ENCODE peak calls at places on chromosomes 16 and 17, in nine cellular contexts. I, Z, G, N, X, C, P, A and J are unnamed samples.

GRCh38 chr16:85201566-85201965 is 89.3 kb upstream of the CIBAR2 start:
- DNase-seq in N (no peak), P (no peak), C (no peak), A (no peak), X (no peak), I (no peak), G (no peak), Z (no peak), J (no peak)

GRCh38 chr17:58388302-58389190 is 28.8 kb downstream of the RNF43 start:
- DNase-seq in G (no peak), P (no peak), A (no peak), C (peak; percentile 22), N (no peak), Z (no peak), I (no peak), X (no peak), J (no peak)

GRCh38 chr17:27157898-27158297 is 136.0 kb upstream of the WSB1 start:
- DNase-seq in C (no peak), G (no peak), A (no peak), I (no peak), X (no peak), Z (no peak), P (no peak), N (no peak), J (no peak)

GRCh38 chr17:37131670-37132620 is 183.2 kb downstream of the AATF start:
- DNase-seq in N (no peak), G (no peak), X (no peak), C (no peak), I (no peak), Z (no peak), P (no peak), A (no peak), J (no peak)

GRCh38 chr17:42363767-42364585 is 24.3 kb downstream of the STAT3 start:
- DNase-seq in C (no peak), A (peak; percentile 76), N (no peak), X (no peak), G (peak; percentile 56), Z (no peak), P (no peak), I (no peak), J (no peak)

GRCh38 chr17:56994009-56994792 is 16.3 kb downstream of the SCPEP1 start:
- DNase-seq in P (no peak), C (no peak), Z (no peak), I (no peak), N (no peak), G (no peak), X (peak; percentile 27), A (no peak), J (no peak)

GRCh38 chr17:9206160-9206988 is 185.1 kb downstream of the NTN1 start:
- DNase-seq in X (no peak), P (peak; percentile 29), C (no peak), Z (no peak), G (no peak), A (no peak), I (peak; percentile 59), N (no peak), J (no peak)

GRCh38 chr17:49595980-49596379 is 20.3 kb downstream of the NXPH3 start:
- DNase-seq in N (no peak), C (no peak), G (no peak), Z (no peak), P (no peak), X (no peak), I (no peak), A (no peak), J (no peak)

GRCh38 chr17:17694229-17695081 is 13.2 kb downstream of the RAI1 start:
- DNase-seq in Z (peak; percentile 79), I (peak; percentile 85), N (peak; percentile 76), X (peak; percentile 91), G (peak; percentile 43), P (peak; percentile 74), A (peak; percentile 88), C (peak; percentile 63), J (no peak)

GRCh38 chr16:53282975-53283946 is 151.0 kb upstream of the RBL2 start:
- DNase-seq in I (no peak), X (no peak), N (no peak), A (no peak), C (peak; percentile 33), Z (no peak), G (no peak), P (no peak), J (no peak)

GRCh38 chr17:39612291-39612894 is 4.7 kb upstream of the NEUROD2 start:
- DNase-seq in C (no peak), I (no peak), Z (no peak), X (no peak), G (no peak), P (no peak), N (no peak), A (no peak), J (no peak)

GRCh38 chr17:29870836-29871430 is 59.1 kb downstream of the SSH2 start:
- DNase-seq in N (no peak), Z (no peak), C (no peak), G (no peak), X (no peak), A (no peak), P (no peak), I (no peak), J (peak; percentile 14)

GRCh38 chr16:89094252-89094901 is 725 bp downstream of the ACSF3 start:
- DNase-seq in C (no peak), G (no peak), A (no peak), I (no peak), X (peak; percentile 68), Z (no peak), N (no peak), P (no peak), J (no peak)

GRCh38 chr17:3037259-3037658 is 26.1 kb downstream of the OR1D5 start:
- DNase-seq in Z (no peak), I (no peak), C (no peak), N (no peak), X (no peak), P (no peak), A (no peak), G (no peak), J (no peak)

GRCh38 chr17:45314761-45315549 is 1.9 kb downstream of the MAP3K14 start:
- DNase-seq in A (no peak), Z (no peak), C (peak; percentile 30), I (no peak), X (no peak), G (no peak), N (no peak), P (no peak), J (no peak)

GRCh38 chr17:58332720-58333395 is 4.3 kb upstream of the TSPOAP1 start:
- DNase-seq in X (peak; percentile 48), A (no peak), Z (no peak), N (peak; percentile 14), C (peak; percentile 26), G (no peak), P (no peak), I (no peak), J (no peak)

GRCh38 chr16:50260206-50261159 is 5.9 kb upstream of the ADCY7 start:
- DNase-seq in P (no peak), Z (no peak), C (no peak), A (no peak), N (no peak), X (peak; percentile 24), G (no peak), I (no peak), J (no peak)

GRCh38 chr17:34852614-34853013 is 108.6 kb downstream of the CCT6B start:
- DNase-seq in Z (no peak), X (peak; percentile 79), A (no peak), C (no peak), P (no peak), N (no peak), I (no peak), G (no peak), J (no peak)
- TF ChIP-seq CTCF in Z (no peak), X (peak; percentile 74), A (no peak), C (peak; percentile 20), P (no peak), N (no peak), I (no peak), G (no peak), J (no peak)

DNA sequence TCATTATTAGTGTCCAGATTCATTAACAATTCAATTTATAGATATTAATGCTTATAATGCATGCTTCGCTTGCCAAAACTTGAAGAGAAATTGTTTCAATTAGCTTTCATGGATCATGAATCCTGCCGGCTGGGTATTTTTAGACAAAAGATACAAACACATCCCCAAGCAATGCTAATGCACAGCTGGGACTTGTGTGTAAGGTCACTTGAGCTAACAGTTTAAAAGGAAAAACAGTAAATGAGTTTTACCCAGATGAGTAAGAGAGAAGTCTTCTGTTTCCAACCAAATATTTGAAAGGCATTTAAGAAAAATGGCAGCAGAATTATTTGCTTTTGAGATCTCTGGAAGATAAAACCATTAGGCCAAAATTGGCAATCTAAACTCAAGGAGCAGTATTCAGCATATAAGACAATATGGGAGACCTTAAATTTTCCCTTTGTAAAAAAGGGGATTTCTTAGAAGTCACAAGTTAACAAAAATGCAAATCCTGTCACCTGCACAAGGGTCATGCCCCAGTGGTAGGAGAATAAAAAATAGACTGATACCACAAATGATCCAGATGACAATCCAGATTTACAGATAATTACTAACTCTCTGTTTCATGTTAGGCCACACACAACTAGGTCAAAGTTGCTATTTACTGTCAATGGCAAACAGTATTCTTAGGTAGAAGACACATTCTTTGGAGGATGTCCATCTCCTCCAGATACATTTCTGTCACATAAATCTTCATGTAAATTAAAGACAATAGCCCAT is 418.4 kb upstream of the PMFBP1 start:
- DNase-seq in X (no peak), N (no peak), G (no peak), C (peak; percentile 14), I (no peak), A (no peak), P (no peak), Z (no peak), J (peak; percentile 23)
- H3K4me3 ChIP-seq in X (no peak overlapping the region), N (no peak overlapping the region), G (no peak overlapping the region), C (no peak overlapping the region), I (no peak overlapping the region), A (no peak overlapping the region), P (no peak overlapping the region), Z (no peak overlapping the region), J (no peak overlapping the region)

DNA sequence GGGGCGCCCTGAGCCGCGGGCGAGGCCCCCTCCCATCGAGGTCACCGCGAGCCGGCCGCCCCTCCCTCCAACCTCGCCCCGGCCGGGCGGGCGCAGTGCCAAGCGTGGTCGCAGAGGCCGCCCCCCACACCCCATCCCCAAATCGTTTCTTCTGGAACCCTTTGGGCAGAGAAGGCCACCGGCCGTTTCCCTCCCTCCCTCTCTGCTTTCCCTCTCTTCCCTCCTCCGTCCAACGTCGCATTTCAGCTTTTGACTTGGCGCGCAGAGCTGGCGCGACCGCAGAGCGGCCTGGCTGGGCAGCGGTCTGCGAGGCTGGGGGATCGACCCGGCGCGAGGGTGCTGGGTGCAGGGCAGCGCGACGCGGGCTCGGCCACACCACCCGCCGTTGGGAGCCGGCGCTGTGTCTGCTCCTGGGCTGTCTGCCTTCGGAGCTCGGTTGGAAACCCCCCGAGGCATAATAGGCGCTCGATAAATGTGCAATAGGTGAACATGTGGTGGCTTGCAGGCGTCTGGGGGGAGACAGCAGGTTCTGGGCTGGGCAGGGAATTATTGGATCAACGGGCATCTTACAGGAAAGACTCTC is 2.9 kb upstream of the NTN3 start:
- DNase-seq in C (no peak), P (no peak), Z (no peak), I (no peak), A (no peak), G (no peak), N (no peak), X (peak; percentile 76), J (no peak)
- H3K27me3 ChIP-seq in C (peaks cover 50% of the 10 kb centered on the region), P (peaks cover 6% of the 10 kb centered on the region), Z (peaks cover 56% of the 10 kb centered on the region), I (peaks cover 37% of the 10 kb centered on the region), A (peaks cover 12% of the 10 kb centered on the region), G (no peaks in the 10 kb centered on the region), N (peaks cover 45% of the 10 kb centered on the region), X (peaks cover 31% of the 10 kb centered on the region), J (no peaks in the 10 kb centered on the region)

GRCh38 chr17:54749157-54749556 is 151.5 kb upstream of the TOM1L1 start:
- DNase-seq in Z (no peak), C (no peak), G (no peak), X (peak; percentile 77), A (no peak), N (no peak), P (no peak), I (no peak), J (no peak)

GRCh38 chr17:54754560-54754959 is 146.1 kb upstream of the TOM1L1 start:
- DNase-seq in N (no peak), Z (no peak), C (no peak), X (peak; percentile 89), I (no peak), G (no peak), A (no peak), P (no peak), J (no peak)
- TF ChIP-seq CTCF in N (no peak), Z (no peak), C (peak; percentile 18), X (peak; percentile 70), I (no peak), G (no peak), A (no peak), P (no peak), J (no peak)